ENCODE peak calls at places on chromosome 5, in ten cellular contexts. K is left ventricle myocardium inferior, J is uterus, F is upper lobe of right lung, E is IMR-90, D is fibroblast of lung, R is thoracic aorta, W is cardiac muscle cell, C is PC-3, L is pancreas. S is an unnamed sample.

GRCh38 chr5:54317511-54318260 is 7.3 kb upstream of the ARL15 start:
- DNase-seq in K (no peak), J (no peak), F (no peak), E (peak; percentile 46), D (peak; percentile 61), R (no peak), W (no peak), C (no peak), L (no peak), S (no peak)

GRCh38 chr5:61631438-61631941 is 299.4 kb downstream of the ZSWIM6 start:
- DNase-seq in K (peak; percentile 78), J (no peak), F (peak; percentile 74), E (peak; percentile 20), D (peak; percentile 65), R (no peak), W (peak; percentile 58), C (no peak), L (peak; percentile 22), S (no peak)

GRCh38 chr5:134512661-134512999 is 12.8 kb upstream of the JADE2 start:
- DNase-seq in K (no peak), J (no peak), F (no peak), E (no peak), D (no peak), R (no peak), W (no peak), C (no peak), L (no peak), S (no peak)

GRCh38 chr5:136802382-136802781 is 437.0 kb upstream of the TRPC7 start:
- DNase-seq in K (no peak), J (no peak), F (no peak), E (peak; percentile 5), D (peak; percentile 39), R (no peak), W (peak; percentile 5), C (peak; percentile 56), L (no peak), S (no peak)

GRCh38 chr5:80245986-80246781 is 9.7 kb downstream of the SERINC5 start:
- DNase-seq in K (no peak), J (no peak), F (no peak), E (peak; percentile 57), D (peak; percentile 74), R (no peak), W (no peak), C (no peak), L (no peak), S (no peak)

GRCh38 chr5:68709229-68709628 is 384.6 kb upstream of the SLC30A5 start:
- DNase-seq in K (no peak), J (no peak), F (no peak), E (no peak), D (no peak), R (no peak), W (peak; percentile 78), C (no peak), L (no peak), S (no peak)

GRCh38 chr5:158943057-158943456 is 156.7 kb downstream of the EBF1 start:
- DNase-seq in K (peak; percentile 44), J (no peak), F (no peak), E (peak; percentile 91), D (peak; percentile 88), R (no peak), W (no peak), C (peak; percentile 91), L (no peak), S (no peak)

GRCh38 chr5:168204165-168204564 is 87.3 kb upstream of the WWC1 start:
- DNase-seq in K (no peak), J (no peak), F (no peak), E (no peak), D (no peak), R (no peak), W (no peak), C (no peak), L (no peak), S (no peak)

GRCh38 chr5:169804861-169805260 is 167.8 kb downstream of the DOCK2 start:
- DNase-seq in K (no peak), J (no peak), F (no peak), E (peak; percentile 90), D (peak; percentile 65), R (no peak), W (no peak), C (no peak), L (no peak), S (no peak)

GRCh38 chr5:30752015-30752414 is 441.5 kb upstream of the CDH6 start:
- DNase-seq in K (no peak), J (no peak), F (no peak), E (peak; percentile 28), D (peak; percentile 1), R (no peak), W (no peak), C (no peak), L (no peak), S (no peak)

GRCh38 chr5:128407956-128408355 is 130.1 kb downstream of the FBN2 start:
- DNase-seq in K (no peak), J (no peak), F (no peak), E (no peak), D (no peak), R (no peak), W (no peak), C (no peak), L (no peak), S (no peak)

GRCh38 chr5:149325166-149325735 is 20.0 kb upstream of the GRPEL2 start:
- DNase-seq in K (no peak), J (no peak), F (no peak), E (peak; percentile 38), D (peak; percentile 49), R (no peak), W (no peak), C (no peak), L (no peak), S (no peak)

GRCh38 chr5:32511778-32512374 is 67.3 kb upstream of the ZFR start:
- DNase-seq in K (no peak), J (no peak), F (no peak), E (no peak), D (no peak), R (no peak), W (no peak), C (no peak), L (no peak), S (no peak)

GRCh38 chr5:73853091-73853490 is 227.1 kb downstream of the ARHGEF28 start:
- DNase-seq in K (no peak), J (no peak), F (no peak), E (peak; percentile 73), D (peak; percentile 31), R (no peak), W (no peak), C (peak; percentile 77), L (no peak), S (no peak)

DNA sequence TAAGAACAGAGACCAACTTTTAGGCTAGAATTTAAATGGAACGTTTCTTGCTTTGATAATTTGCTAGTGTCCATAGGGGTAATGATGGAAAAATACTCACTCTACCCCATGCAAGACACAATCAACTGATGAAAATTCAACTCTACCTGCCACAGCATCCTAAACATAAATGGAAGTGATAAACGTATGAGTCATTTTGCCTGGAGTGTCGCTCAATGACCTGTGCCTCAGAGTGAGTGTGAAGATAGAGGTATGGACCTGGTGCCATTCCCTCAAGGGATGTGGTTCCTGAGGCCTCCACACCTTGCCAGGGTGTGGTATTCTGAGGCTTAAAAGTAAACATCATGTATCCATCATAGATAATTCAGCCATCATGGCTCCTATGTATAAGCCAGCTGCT is 14.0 kb downstream of the ARL14EPL start:
- DNase-seq in K (no peak), J (no peak), F (no peak), E (no peak), D (no peak), R (no peak), W (no peak), C (peak; percentile 76), L (no peak), S (no peak)
- TF ChIP-seq CTCF in K (no peak), J (no peak), F (no peak), E (no peak), D (no peak), R (no peak), W (no peak), C (no peak), L (no peak), S (no peak)

GRCh38 chr5:310516-310915 is 11.0 kb upstream of the AHRR start:
- DNase-seq in K (no peak), J (no peak), F (no peak), E (no peak), D (no peak), R (no peak), W (no peak), C (peak; percentile 43), L (no peak), S (no peak)

GRCh38 chr5:313265-313664 is 8.2 kb upstream of the AHRR start:
- DNase-seq in K (no peak), J (no peak), F (no peak), E (no peak), D (no peak), R (no peak), W (no peak), C (no peak), L (no peak), S (no peak)

GRCh38 chr5:312845-313244 is 8.7 kb upstream of the AHRR start:
- DNase-seq in K (peak; percentile 47), J (no peak), F (no peak), E (no peak), D (no peak), R (no peak), W (no peak), C (no peak), L (no peak), S (no peak)

GRCh38 chr5:310941-311434 is 10.5 kb upstream of the AHRR start:
- DNase-seq in K (no peak), J (no peak), F (no peak), E (peak; percentile 65), D (peak; percentile 62), R (no peak), W (no peak), C (peak; percentile 91), L (peak; percentile 42), S (peak; percentile 7)

DNA sequence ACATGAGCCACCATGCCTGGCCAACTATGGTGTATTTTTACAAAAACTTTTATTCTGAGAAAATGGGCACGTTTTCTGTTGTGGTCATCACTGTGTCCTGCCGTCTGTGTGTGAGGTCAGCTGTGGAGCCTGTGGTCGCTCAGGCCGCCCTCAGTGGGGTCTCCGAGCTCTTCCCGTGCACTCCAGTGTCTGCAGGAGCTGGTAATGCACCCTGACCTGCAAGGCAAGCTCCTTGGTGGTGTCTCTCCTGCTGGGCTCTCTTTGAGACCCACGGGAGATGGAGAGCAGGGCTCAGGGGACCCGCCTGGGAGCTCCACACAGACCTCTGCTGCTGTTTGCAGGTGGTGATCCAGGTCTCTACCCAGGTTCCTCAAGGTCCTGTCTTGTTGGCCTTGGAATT is 9.6 kb upstream of the AHRR start:
- DNase-seq in K (no peak), J (no peak), F (no peak), E (no peak), D (no peak), R (no peak), W (no peak), C (no peak), L (no peak), S (no peak)
- H3K36me3 ChIP-seq in K (peaks cover 52% of the 10 kb centered on the region), J (no peaks in the 10 kb centered on the region), F (peaks cover 76% of the 10 kb centered on the region), E (peaks cover 54% of the 10 kb centered on the region), D (peaks cover 14% of the 10 kb centered on the region), R (peaks cover 15% of the 10 kb centered on the region), W (peaks cover 7% of the 10 kb centered on the region), C (peaks cover 28% of the 10 kb centered on the region), L (peaks cover 5% of the 10 kb centered on the region), S (no peaks in the 10 kb centered on the region)

GRCh38 chr5:180156141-180156540 is 52.9 kb downstream of the RASGEF1C start:
- DNase-seq in K (no peak), J (no peak), F (peak; percentile 43), E (no peak), D (no peak), R (no peak), W (no peak), C (no peak), L (no peak), S (peak; percentile 4)
- TF ChIP-seq CTCF in K (no peak), J (no peak), F (no peak), E (no peak), D (no peak), R (no peak), W (no peak), C (no peak), L (no peak), S (no peak)

GRCh38 chr5:43701227-43701626 is 98.2 kb downstream of the NNT start:
- DNase-seq in K (no peak), J (no peak), F (no peak), E (no peak), D (no peak), R (no peak), W (no peak), C (no peak), L (no peak), S (no peak)
- H3K36me3 ChIP-seq in K (peaks cover 47% of the 10 kb centered on the region), J (no peaks in the 10 kb centered on the region), F (peaks cover 32% of the 10 kb centered on the region), E (peaks cover 4% of the 10 kb centered on the region), D (no peaks in the 10 kb centered on the region), R (peaks cover 4% of the 10 kb centered on the region), W (no peaks in the 10 kb centered on the region), C (no peaks in the 10 kb centered on the region), L (no peaks in the 10 kb centered on the region), S (peaks cover 7% of the 10 kb centered on the region)

S was measured in breast epithelium.